ENCODE peak calls at places on chromosomes 5 and 9, in seven cellular contexts. One of them, this sample, is unnamed.

GRCh38 chr5:140571105-140571504 is 6.5 kb downstream of the SLC35A4 start:
- DNase-seq in AG08396: no peak
- DNase-seq in stimulated activated CD8-positive, alpha-beta memory T cell treated with anti-CD3 and anti-CD28 coated beads, Interleukin-15, amount 100 ng/mL, for 1 hour: no peak
- DNase-seq in activated T-helper 9 cell treated with anti-CD3 and anti-CD28 coated beads, Interleukin-2, amount 50 U/mL, for 16 hours: no peak
- DNase-seq in heart left ventricle: peak
- DNase-seq in left lung: no peak
- DNase-seq in foreskin fibroblast: no peak
- DNase-seq in this sample: no peak

GRCh38 chr5:171483453-171484177 is 64.2 kb downstream of the FGF18 start:
- DNase-seq in AG08396: peak
- DNase-seq in stimulated activated CD8-positive, alpha-beta memory T cell treated with anti-CD3 and anti-CD28 coated beads, Interleukin-15, amount 100 ng/mL, for 1 hour: no peak
- DNase-seq in activated T-helper 9 cell treated with anti-CD3 and anti-CD28 coated beads, Interleukin-2, amount 50 U/mL, for 16 hours: no peak
- DNase-seq in heart left ventricle: peak
- DNase-seq in left lung: no peak
- DNase-seq in foreskin fibroblast: no peak
- DNase-seq in this sample: peak

GRCh38 chr5:113166710-113167366 is 190.2 kb downstream of the DCP2 start:
- DNase-seq in AG08396: peak
- DNase-seq in stimulated activated CD8-positive, alpha-beta memory T cell treated with anti-CD3 and anti-CD28 coated beads, Interleukin-15, amount 100 ng/mL, for 1 hour: no peak
- DNase-seq in activated T-helper 9 cell treated with anti-CD3 and anti-CD28 coated beads, Interleukin-2, amount 50 U/mL, for 16 hours: no peak
- DNase-seq in heart left ventricle: no peak
- DNase-seq in left lung: no peak
- DNase-seq in foreskin fibroblast: peak
- DNase-seq in this sample: peak

GRCh38 chr5:75736273-75736672 is 19.0 kb upstream of the POC5 start:
- DNase-seq in AG08396: no peak
- DNase-seq in stimulated activated CD8-positive, alpha-beta memory T cell treated with anti-CD3 and anti-CD28 coated beads, Interleukin-15, amount 100 ng/mL, for 1 hour: no peak
- DNase-seq in activated T-helper 9 cell treated with anti-CD3 and anti-CD28 coated beads, Interleukin-2, amount 50 U/mL, for 16 hours: no peak
- DNase-seq in heart left ventricle: no peak
- DNase-seq in left lung: no peak
- DNase-seq in foreskin fibroblast: no peak
- DNase-seq in this sample: no peak

GRCh38 chr5:28808967-28809810 is 1770.8 kb upstream of the CDH9 start:
- DNase-seq in AG08396: no peak
- DNase-seq in stimulated activated CD8-positive, alpha-beta memory T cell treated with anti-CD3 and anti-CD28 coated beads, Interleukin-15, amount 100 ng/mL, for 1 hour: no peak
- DNase-seq in activated T-helper 9 cell treated with anti-CD3 and anti-CD28 coated beads, Interleukin-2, amount 50 U/mL, for 16 hours: no peak
- DNase-seq in heart left ventricle: no peak
- DNase-seq in left lung: peak
- DNase-seq in foreskin fibroblast: no peak
- DNase-seq in this sample: no peak

GRCh38 chr5:58012103-58012502 is 447.8 kb downstream of the PLK2 start:
- DNase-seq in AG08396: no peak
- DNase-seq in stimulated activated CD8-positive, alpha-beta memory T cell treated with anti-CD3 and anti-CD28 coated beads, Interleukin-15, amount 100 ng/mL, for 1 hour: no peak
- DNase-seq in activated T-helper 9 cell treated with anti-CD3 and anti-CD28 coated beads, Interleukin-2, amount 50 U/mL, for 16 hours: no peak
- DNase-seq in heart left ventricle: no peak
- DNase-seq in left lung: no peak
- DNase-seq in foreskin fibroblast: no peak
- DNase-seq in this sample: no peak

GRCh38 chr9:86230858-86231257 is 28.6 kb downstream of the C9orf153 start:
- DNase-seq in AG08396: no peak
- DNase-seq in stimulated activated CD8-positive, alpha-beta memory T cell treated with anti-CD3 and anti-CD28 coated beads, Interleukin-15, amount 100 ng/mL, for 1 hour: no peak
- DNase-seq in activated T-helper 9 cell treated with anti-CD3 and anti-CD28 coated beads, Interleukin-2, amount 50 U/mL, for 16 hours: no peak
- DNase-seq in heart left ventricle: no peak
- DNase-seq in left lung: no peak
- DNase-seq in foreskin fibroblast: no peak
- DNase-seq in this sample: no peak

GRCh38 chr9:32589083-32589713 is 16.2 kb upstream of the NDUFB6 start:
- DNase-seq in AG08396: peak
- DNase-seq in stimulated activated CD8-positive, alpha-beta memory T cell treated with anti-CD3 and anti-CD28 coated beads, Interleukin-15, amount 100 ng/mL, for 1 hour: no peak
- DNase-seq in activated T-helper 9 cell treated with anti-CD3 and anti-CD28 coated beads, Interleukin-2, amount 50 U/mL, for 16 hours: no peak
- DNase-seq in heart left ventricle: no peak
- DNase-seq in left lung: no peak
- DNase-seq in foreskin fibroblast: peak
- DNase-seq in this sample: peak

GRCh38 chr5:123755587-123756324 is 243.8 kb downstream of the CSNK1G3 start:
- DNase-seq in AG08396: peak
- DNase-seq in stimulated activated CD8-positive, alpha-beta memory T cell treated with anti-CD3 and anti-CD28 coated beads, Interleukin-15, amount 100 ng/mL, for 1 hour: no peak
- DNase-seq in activated T-helper 9 cell treated with anti-CD3 and anti-CD28 coated beads, Interleukin-2, amount 50 U/mL, for 16 hours: no peak
- DNase-seq in heart left ventricle: no peak
- DNase-seq in left lung: no peak
- DNase-seq in foreskin fibroblast: peak
- DNase-seq in this sample: peak

GRCh38 chr9:503881-504852 is 289.5 kb downstream of the DOCK8 start:
- DNase-seq in AG08396: peak
- DNase-seq in stimulated activated CD8-positive, alpha-beta memory T cell treated with anti-CD3 and anti-CD28 coated beads, Interleukin-15, amount 100 ng/mL, for 1 hour: peak
- DNase-seq in activated T-helper 9 cell treated with anti-CD3 and anti-CD28 coated beads, Interleukin-2, amount 50 U/mL, for 16 hours: peak
- DNase-seq in heart left ventricle: peak
- DNase-seq in left lung: peak
- DNase-seq in foreskin fibroblast: peak
- DNase-seq in this sample: peak

GRCh38 chr9:99419099-99419498 is 197.0 kb downstream of the SEC61B start:
- DNase-seq in AG08396: no peak
- DNase-seq in stimulated activated CD8-positive, alpha-beta memory T cell treated with anti-CD3 and anti-CD28 coated beads, Interleukin-15, amount 100 ng/mL, for 1 hour: no peak
- DNase-seq in activated T-helper 9 cell treated with anti-CD3 and anti-CD28 coated beads, Interleukin-2, amount 50 U/mL, for 16 hours: no peak
- DNase-seq in heart left ventricle: no peak
- DNase-seq in left lung: no peak
- DNase-seq in foreskin fibroblast: peak
- DNase-seq in this sample: no peak

GRCh38 chr5:6525910-6526309 is 77.3 kb downstream of the UBE2QL1 start:
- DNase-seq in AG08396: peak
- DNase-seq in stimulated activated CD8-positive, alpha-beta memory T cell treated with anti-CD3 and anti-CD28 coated beads, Interleukin-15, amount 100 ng/mL, for 1 hour: no peak
- DNase-seq in activated T-helper 9 cell treated with anti-CD3 and anti-CD28 coated beads, Interleukin-2, amount 50 U/mL, for 16 hours: no peak
- DNase-seq in heart left ventricle: no peak
- DNase-seq in left lung: no peak
- DNase-seq in foreskin fibroblast: no peak
- DNase-seq in this sample: no peak

GRCh38 chr5:137594717-137595116 is 95.6 kb upstream of the SPOCK1 start:
- DNase-seq in AG08396: no peak
- DNase-seq in stimulated activated CD8-positive, alpha-beta memory T cell treated with anti-CD3 and anti-CD28 coated beads, Interleukin-15, amount 100 ng/mL, for 1 hour: no peak
- DNase-seq in activated T-helper 9 cell treated with anti-CD3 and anti-CD28 coated beads, Interleukin-2, amount 50 U/mL, for 16 hours: no peak
- DNase-seq in heart left ventricle: no peak
- DNase-seq in left lung: no peak
- DNase-seq in foreskin fibroblast: peak
- DNase-seq in this sample: no peak

GRCh38 chr9:125103770-125104169 is 39.6 kb downstream of the SCAI start:
- DNase-seq in AG08396: no peak
- DNase-seq in stimulated activated CD8-positive, alpha-beta memory T cell treated with anti-CD3 and anti-CD28 coated beads, Interleukin-15, amount 100 ng/mL, for 1 hour: no peak
- DNase-seq in activated T-helper 9 cell treated with anti-CD3 and anti-CD28 coated beads, Interleukin-2, amount 50 U/mL, for 16 hours: no peak
- DNase-seq in heart left ventricle: no peak
- DNase-seq in left lung: no peak
- DNase-seq in foreskin fibroblast: no peak
- DNase-seq in this sample: no peak

GRCh38 chr5:6812800-6813731 is 99.8 kb downstream of the TENT4A start:
- DNase-seq in AG08396: no peak
- DNase-seq in stimulated activated CD8-positive, alpha-beta memory T cell treated with anti-CD3 and anti-CD28 coated beads, Interleukin-15, amount 100 ng/mL, for 1 hour: no peak
- DNase-seq in activated T-helper 9 cell treated with anti-CD3 and anti-CD28 coated beads, Interleukin-2, amount 50 U/mL, for 16 hours: no peak
- DNase-seq in heart left ventricle: no peak
- DNase-seq in left lung: no peak
- DNase-seq in foreskin fibroblast: peak
- DNase-seq in this sample: no peak